ENCODE peak calls at places on chromosomes 4 and X, in six cellular contexts. U is neuronal stem cell; M is body of pancreas; P is effector memory CD4-positive, alpha-beta T cell; J is ovary; Y is CD4-positive, CD25-positive, alpha-beta regulatory T cell. S is an unnamed sample.
A peak's percentile ranks its signal among the peaks of the same experiment; 100 is the strongest.

GRCh38 chr4:156168288-156168687 is 214.6 kb upstream of the CTSO start:
- DNase-seq in U (no peak), M (no peak), P (no peak), J (no peak), Y (no peak), S (no peak)

GRCh38 chr4:119646347-119647071 is 17.9 kb upstream of the PDE5A start:
- DNase-seq in U (no peak), M (peak; percentile 32), P (no peak), J (no peak), Y (no peak), S (no peak)

GRCh38 chr4:157674699-157675098 is 454.2 kb downstream of the GRIA2 start:
- DNase-seq in U (no peak), M (peak; percentile 38), P (no peak), J (no peak), Y (no peak), S (no peak)

GRCh38 chrX:39953879-39954278 is 143.9 kb downstream of the BCOR start:
- DNase-seq in U (no peak), M (peak; percentile 87), P (no peak), J (no peak), Y (no peak), S (no peak)

GRCh38 chr4:114729339-114729738 is 130.7 kb downstream of the UGT8 start:
- DNase-seq in U (no peak), M (peak; percentile 40), P (no peak), J (no peak), Y (no peak), S (no peak)

GRCh38 chrX:72408885-72409284 is 103.2 kb upstream of the CITED1 start:
- DNase-seq in U (no peak), M (no peak), P (no peak), J (no peak), Y (no peak), S (no peak)

GRCh38 chrX:153983321-153983729 is 10.8 kb downstream of the TMEM187 start:
- DNase-seq in U (no peak), M (no peak), P (no peak), J (no peak), Y (no peak), S (no peak)

GRCh38 chrX:17567173-17567572 is 170.1 kb upstream of the SCML1 start:
- DNase-seq in U (no peak), M (no peak), P (no peak), J (no peak), Y (no peak), S (no peak)

GRCh38 chr4:24070117-24070516 is 180.3 kb upstream of the PPARGC1A start:
- DNase-seq in U (no peak), M (no peak), P (no peak), J (no peak), Y (no peak), S (no peak)

GRCh38 chr4:153448003-153448731 is 18.0 kb upstream of the TMEM131L start:
- DNase-seq in U (no peak), M (no peak), P (no peak), J (no peak), Y (no peak), S (no peak)

GRCh38 chrX:27591938-27592337 is 1.8 kb downstream of the DCAF8L2 start:
- DNase-seq in U (no peak), M (no peak), P (no peak), J (no peak), Y (no peak), S (no peak)

GRCh38 chrX:42098897-42099296 is 175.5 kb upstream of the CASK start:
- DNase-seq in U (no peak), M (no peak), P (no peak), J (no peak), Y (no peak), S (no peak)

GRCh38 chr4:2931765-2932560 is 31.2 kb downstream of the NOP14 start:
- DNase-seq in U (no peak), M (peak; percentile 37), P (peak; percentile 30), J (no peak), Y (peak; percentile 44), S (peak; percentile 70)
- H3K4me1 ChIP-seq in U (peaks cover 8% of the 10 kb centered on the region), M (peaks cover 56% of the 10 kb centered on the region), P (peaks cover 53% of the 10 kb centered on the region), J (peaks cover 8% of the 10 kb centered on the region), Y (peaks cover 46% of the 10 kb centered on the region), S (peaks cover 46% of the 10 kb centered on the region)

DNA sequence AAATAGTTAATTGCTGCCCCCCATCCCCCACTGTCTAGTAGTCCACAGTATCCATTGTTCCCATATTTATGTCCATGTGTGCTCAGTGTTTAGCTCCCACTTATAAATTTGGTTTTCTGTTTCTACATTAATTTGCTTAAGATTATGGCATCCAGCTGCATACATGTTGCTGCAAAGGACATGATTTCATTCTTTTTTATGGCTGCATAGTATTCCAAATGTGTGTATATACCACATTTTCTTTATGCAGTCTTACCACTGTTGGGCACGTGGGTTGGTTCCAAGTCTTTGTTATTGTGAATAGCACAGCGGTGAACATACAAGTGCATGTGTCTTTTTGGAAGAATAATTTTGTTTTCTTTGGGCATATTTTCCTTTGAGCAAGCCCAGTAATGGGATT is 113.0 kb upstream of the LNX1 start:
- DNase-seq in U (no peak), M (no peak), P (no peak), J (no peak), Y (no peak), S (no peak)
- H3K4me1 ChIP-seq in U (peaks cover 6% of the 10 kb centered on the region), M (peaks cover 8% of the 10 kb centered on the region), P (peaks cover 4% of the 10 kb centered on the region), J (peaks cover 8% of the 10 kb centered on the region), Y (no peaks in the 10 kb centered on the region), S (no peaks in the 10 kb centered on the region)

GRCh38 chrX:19728083-19728648 is 159.2 kb downstream of the SH3KBP1 start:
- DNase-seq in U (no peak), M (no peak), P (no peak), J (no peak), Y (no peak), S (no peak)
- H3K4me1 ChIP-seq in U (no peaks in the 10 kb centered on the region), M (no peaks in the 10 kb centered on the region), P (peaks cover 7% of the 10 kb centered on the region), J (no peaks in the 10 kb centered on the region), Y (peaks cover 25% of the 10 kb centered on the region), S (peaks cover 68% of the 10 kb centered on the region)

DNA sequence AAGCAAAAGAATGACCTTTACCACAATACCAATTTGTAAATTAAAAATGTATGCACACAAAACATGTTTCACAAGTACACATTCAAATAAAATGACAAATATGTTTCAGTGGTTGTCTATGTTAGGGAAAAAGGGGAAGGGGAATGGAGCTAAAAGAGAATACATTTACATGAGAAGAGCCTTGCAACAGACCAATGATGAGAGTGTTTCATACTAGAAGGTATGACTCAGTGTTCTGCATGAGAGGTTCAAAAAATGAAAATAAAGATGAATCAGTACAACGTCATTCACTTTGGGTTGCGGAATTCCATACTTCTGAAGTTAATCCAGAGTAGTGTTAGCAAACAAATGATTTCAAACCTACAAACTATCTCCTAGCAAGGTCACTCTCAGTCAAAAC is 51.7 kb downstream of the RPGR start:
- DNase-seq in U (no peak), M (no peak), P (no peak), J (no peak), Y (no peak), S (no peak)
- H3K4me1 ChIP-seq in U (no peaks in the 10 kb centered on the region), M (no peaks in the 10 kb centered on the region), P (no peaks in the 10 kb centered on the region), J (no peaks in the 10 kb centered on the region), Y (no peaks in the 10 kb centered on the region), S (no peaks in the 10 kb centered on the region)

GRCh38 chrX:138930546-138930945 is 219.0 kb upstream of the FGF13 start:
- DNase-seq in U (no peak), M (no peak), P (no peak), J (no peak), Y (no peak), S (no peak)

GRCh38 chrX:138925330-138925729 is 213.8 kb upstream of the FGF13 start:
- DNase-seq in U (no peak), M (no peak), P (no peak), J (no peak), Y (no peak), S (no peak)

GRCh38 chrX:138928737-138929459 is 217.4 kb upstream of the FGF13 start:
- DNase-seq in U (no peak), M (no peak), P (no peak), J (no peak), Y (no peak), S (no peak)

GRCh38 chrX:138929905-138930304 is 218.4 kb upstream of the FGF13 start:
- DNase-seq in U (no peak), M (no peak), P (no peak), J (no peak), Y (no peak), S (no peak)
- H3K4me1 ChIP-seq in U (no peaks in the 10 kb centered on the region), M (no peaks in the 10 kb centered on the region), P (no peaks in the 10 kb centered on the region), J (no peaks in the 10 kb centered on the region), Y (no peaks in the 10 kb centered on the region), S (no peaks in the 10 kb centered on the region)

GRCh38 chr4:39042365-39042764 is 10.2 kb upstream of the TMEM156 start:
- DNase-seq in U (no peak), M (no peak), P (no peak), J (no peak), Y (no peak), S (no peak)

GRCh38 chr4:39044364-39044946 is 12.2 kb upstream of the TMEM156 start:
- DNase-seq in U (peak; percentile 91), M (peak; percentile 92), P (peak; percentile 97), J (peak; percentile 95), Y (peak; percentile 87), S (peak; percentile 95)

GRCh38 chr4:39044947-39045734 is 12.9 kb upstream of the TMEM156 start:
- DNase-seq in U (peak; percentile 11), M (peak; percentile 37), P (no peak), J (peak; percentile 44), Y (no peak), S (peak; percentile 55)

GRCh38 chr4:39043697-39044363 is 11.6 kb upstream of the TMEM156 start:
- DNase-seq in U (no peak), M (no peak), P (no peak), J (no peak), Y (no peak), S (peak; percentile 67)

DNA sequence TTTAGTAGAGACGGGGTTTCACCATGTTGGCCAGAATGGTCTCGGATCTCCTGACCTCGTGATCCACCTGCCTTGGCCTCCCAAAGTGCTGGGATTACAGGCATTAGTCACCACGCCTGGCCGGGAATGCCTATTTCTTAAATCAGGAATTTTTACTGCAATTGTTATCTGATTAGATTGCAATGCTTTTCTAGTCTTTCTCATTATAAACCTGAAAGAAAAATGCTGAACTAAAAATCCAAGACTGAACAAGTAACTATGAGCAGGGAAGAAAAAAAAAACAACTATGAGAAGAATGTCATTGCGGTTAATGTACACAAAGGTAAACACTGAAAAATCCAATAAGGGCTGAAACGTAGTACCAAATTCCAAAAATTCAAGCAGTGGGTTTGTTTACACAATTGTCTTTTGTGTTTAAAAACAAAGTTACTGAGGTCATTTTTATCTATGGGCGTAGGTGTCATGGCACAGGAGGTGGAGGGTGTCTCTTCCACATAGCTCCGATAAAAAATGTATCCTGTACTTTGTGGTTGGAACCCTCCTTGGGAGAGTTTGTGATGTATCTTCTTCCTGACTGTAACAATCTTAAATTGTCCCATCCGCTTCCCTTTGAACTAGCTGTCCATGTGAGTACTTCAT is 11.0 kb upstream of the TMEM156 start:
- DNase-seq in U (no peak), M (peak; percentile 26), P (no peak), J (no peak), Y (no peak), S (no peak)
- H3K4me1 ChIP-seq in U (peaks cover 3% of the 10 kb centered on the region), M (peaks cover 19% of the 10 kb centered on the region), P (peaks cover 16% of the 10 kb centered on the region), J (peaks cover 5% of the 10 kb centered on the region), Y (peaks cover 30% of the 10 kb centered on the region), S (peaks cover 37% of the 10 kb centered on the region)

GRCh38 chr4:86957214-86957613 is 22.4 kb downstream of the AFF1 start:
- DNase-seq in U (no peak), M (no peak), P (no peak), J (no peak), Y (no peak), S (no peak)
- H3K4me1 ChIP-seq in U (peaks cover 16% of the 10 kb centered on the region), M (peaks cover 61% of the 10 kb centered on the region), P (no peaks in the 10 kb centered on the region), J (peaks cover 10% of the 10 kb centered on the region), Y (no peaks in the 10 kb centered on the region), S (no peaks in the 10 kb centered on the region)